ENCODE peak calls at places on chromosomes 12 and 14, in four cellular contexts. C is heart right ventricle, F is fibroblast of lung, B is endodermal cell. E is an unnamed sample.

GRCh38 chr12:48194780-48195179 is 8.3 kb downstream of the OR10AD1 start:
- DNase-seq in C (no peak), F (peak; percentile 43), B (no peak), E (no peak)

GRCh38 chr12:124805050-124805449 is 58.6 kb downstream of the SCARB1 start:
- DNase-seq in C (no peak), F (no peak), B (no peak), E (no peak)

GRCh38 chr12:113923251-113923650 is 42.9 kb downstream of the RBM19 start:
- DNase-seq in C (no peak), F (no peak), B (no peak), E (no peak)

GRCh38 chr12:93888964-93889363 is 211.8 kb downstream of the CRADD start:
- DNase-seq in C (no peak), F (no peak), B (no peak), E (no peak)

GRCh38 chr12:118409834-118410233 is 33.5 kb downstream of the SUDS3 start:
- DNase-seq in C (no peak), F (no peak), B (no peak), E (no peak)

GRCh38 chr12:16299403-16299802 is 21.9 kb upstream of the SLC15A5 start:
- DNase-seq in C (no peak), F (peak; percentile 12), B (no peak), E (no peak)

GRCh38 chr14:55297611-55298323 is 26.5 kb downstream of the FBXO34 start:
- DNase-seq in C (no peak), F (no peak), B (no peak), E (no peak)

GRCh38 chr12:105814283-105814682 is 324.5 kb downstream of the NUAK1 start:
- DNase-seq in C (no peak), F (no peak), B (no peak), E (no peak)

GRCh38 chr14:22812744-22813143 is 2.5 kb downstream of the SLC7A7 start:
- DNase-seq in C (no peak), F (no peak), B (peak; percentile 78), E (no peak)
- H3K27ac ChIP-seq in C (no peak overlapping the region), F (no peak overlapping the region), B (no peak overlapping the region), E (no peak overlapping the region)

GRCh38 chr12:115761784-115762183 is 515.7 kb downstream of the MED13L start:
- DNase-seq in C (no peak), F (no peak), B (no peak), E (no peak)
- H3K27ac ChIP-seq in C (no peak overlapping the region), F (no peak overlapping the region), B (no peak overlapping the region), E (no peak overlapping the region)

GRCh38 chr14:95660550-95661515 is 25.4 kb upstream of the TCL1B start:
- DNase-seq in C (no peak), F (no peak), B (peak; percentile 45), E (no peak)
- H3K27ac ChIP-seq in C (no peak overlapping the region), F (no peak overlapping the region), B (no peak overlapping the region), E (no peak overlapping the region)

GRCh38 chr12:6069452-6070093 is 54.9 kb downstream of the VWF start:
- DNase-seq in C (no peak), F (peak; percentile 93), B (no peak), E (no peak)
- H3K27ac ChIP-seq in C (no peak overlapping the region), F (peak overlapping the region; percentile 51), B (no peak overlapping the region), E (peak overlapping the region; percentile 23)

DNA sequence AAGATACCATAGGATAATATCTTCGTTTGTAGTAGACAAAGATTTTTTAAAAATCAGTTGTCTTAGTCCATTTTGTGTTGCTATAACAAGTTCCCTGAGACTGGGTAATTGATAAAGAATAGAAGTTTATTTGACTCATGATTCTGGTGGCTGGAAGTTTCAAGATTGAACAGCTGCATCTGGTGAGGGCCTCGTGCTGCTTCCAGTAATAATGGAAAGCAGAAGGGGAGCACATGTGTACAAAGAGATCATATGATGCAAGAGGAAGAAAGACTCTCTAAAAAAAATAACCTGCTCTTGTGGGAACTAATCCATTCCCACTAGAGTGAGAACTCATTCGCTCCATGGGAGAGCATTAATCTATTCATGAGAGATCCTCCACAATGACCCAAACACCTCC is 24.8 kb downstream of the MUCL1 start:
- DNase-seq in C (no peak), F (no peak), B (no peak), E (no peak)
- H3K27ac ChIP-seq in C (no peak overlapping the region), F (peak overlapping the region; percentile 17), B (no peak overlapping the region), E (no peak overlapping the region)

GRCh38 chr14:100989924-100990323 is 86.4 kb upstream of the RTL1 start:
- DNase-seq in C (no peak), F (peak; percentile 60), B (no peak), E (no peak)

GRCh38 chr14:100994082-100994481 is 90.6 kb upstream of the RTL1 start:
- DNase-seq in C (no peak), F (peak; percentile 58), B (no peak), E (no peak)

GRCh38 chr14:100988011-100988410 is 84.5 kb upstream of the RTL1 start:
- DNase-seq in C (no peak), F (peak; percentile 53), B (no peak), E (no peak)

GRCh38 chr14:100988411-100988900 is 84.9 kb upstream of the RTL1 start:
- DNase-seq in C (no peak), F (peak; percentile 69), B (no peak), E (no peak)

GRCh38 chr14:100988956-100989355 is 85.4 kb upstream of the RTL1 start:
- DNase-seq in C (no peak), F (no peak), B (no peak), E (no peak)
- H3K27ac ChIP-seq in C (no peak overlapping the region), F (no peak overlapping the region), B (no peak overlapping the region), E (no peak overlapping the region)

GRCh38 chr12:1099158-1099557 is 108.1 kb downstream of the ERC1 start:
- DNase-seq in C (no peak), F (no peak), B (no peak), E (no peak)
- H3K27ac ChIP-seq in C (no peak overlapping the region), F (no peak overlapping the region), B (no peak overlapping the region), E (no peak overlapping the region)

GRCh38 chr12:51689972-51690371 is 98.9 kb downstream of the SCN8A start:
- DNase-seq in C (no peak), F (no peak), B (no peak), E (no peak)

GRCh38 chr12:51687142-51687935 is 96.3 kb downstream of the SCN8A start:
- DNase-seq in C (no peak), F (peak; percentile 48), B (no peak), E (no peak)

GRCh38 chr12:51692016-51692415 is 101.0 kb downstream of the SCN8A start:
- DNase-seq in C (no peak), F (no peak), B (no peak), E (no peak)

GRCh38 chr12:51683763-51684357 is 92.8 kb downstream of the SCN8A start:
- DNase-seq in C (no peak), F (peak; percentile 75), B (no peak), E (no peak)

GRCh38 chr12:51686727-51687126 is 95.7 kb downstream of the SCN8A start:
- DNase-seq in C (no peak), F (peak; percentile 56), B (no peak), E (no peak)
- H3K27ac ChIP-seq in C (no peak overlapping the region), F (no peak overlapping the region), B (no peak overlapping the region), E (no peak overlapping the region)

DNA sequence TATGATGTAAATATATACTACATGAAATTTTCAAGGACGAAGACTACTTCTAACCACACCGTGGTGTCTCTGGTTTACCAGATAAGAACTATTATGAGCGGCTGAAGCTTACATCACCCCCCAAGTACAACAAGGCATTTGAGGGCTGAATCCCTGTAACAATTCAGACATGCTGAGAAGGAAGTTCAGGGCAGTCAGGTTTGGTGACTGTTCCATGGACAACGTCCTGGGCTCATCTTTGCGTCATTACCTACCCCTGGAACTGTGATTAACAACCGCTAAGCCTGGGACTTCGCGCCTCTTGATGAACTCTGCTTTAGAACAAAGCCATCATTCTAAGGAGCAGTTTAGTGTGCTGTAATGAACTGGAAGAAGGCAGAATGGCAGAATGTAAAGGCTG is 263.3 kb downstream of the ADAMTS20 start:
- DNase-seq in C (no peak), F (no peak), B (no peak), E (no peak)
- H3K27ac ChIP-seq in C (no peak overlapping the region), F (peak overlapping the region; percentile 0), B (no peak overlapping the region), E (no peak overlapping the region)